ENCODE peak calls at places on chromosomes 16 and 17, in ten cellular contexts. R is AG09309, T is body of pancreas, A is tibial nerve, Y is choroid plexus epithelial cell, S is thyroid gland, E is mammary epithelial cell, V is heart left ventricle, Q is BE2C, P is neural progenitor cell. H is an unnamed sample.
A peak's percentile ranks its signal among the peaks of the same experiment; 100 is the strongest.

GRCh38 chr17:61405686-61406542 is 6.3 kb downstream of the TBX2 start:
- DNase-seq in Y (no peak), V (peak; percentile 25), E (no peak), Q (no peak), A (no peak), S (no peak), R (no peak), P (no peak), T (no peak), H (peak; percentile 35)

GRCh38 chr17:70924776-70925175 is 755.4 kb downstream of the KCNJ2 start:
- DNase-seq in R (no peak), E (no peak), A (no peak), Y (no peak), P (no peak), S (no peak), V (no peak), T (no peak), Q (no peak), H (no peak)

GRCh38 chr16:48076455-48077012 is 79.3 kb downstream of the ABCC12 start:
- DNase-seq in P (no peak), A (no peak), S (no peak), T (peak; percentile 7), V (no peak), R (no peak), Q (no peak), Y (no peak), E (no peak), H (no peak)

GRCh38 chr17:70298929-70299529 is 129.7 kb downstream of the KCNJ2 start:
- DNase-seq in V (no peak), S (no peak), Q (no peak), A (no peak), Y (no peak), T (no peak), P (no peak), E (no peak), R (no peak), H (no peak)

GRCh38 chr16:35210681-35211433 is 1751.4 kb downstream of the TP53TG3F start:
- DNase-seq in Y (no peak), P (no peak), S (no peak), V (no peak), R (no peak), A (no peak), Q (no peak), T (no peak), E (no peak), H (no peak)

GRCh38 chr17:1997587-1998425 is 27.3 kb downstream of the RTN4RL1 start:
- DNase-seq in P (peak; percentile 78), R (no peak), T (peak; percentile 97), E (no peak), Q (no peak), A (no peak), S (peak; percentile 57), Y (no peak), V (no peak), H (no peak)

GRCh38 chr16:1745181-1745899 is 26.0 kb downstream of the NME3 start:
- DNase-seq in A (no peak), T (no peak), S (no peak), P (no peak), Q (no peak), V (no peak), E (peak; percentile 75), R (peak; percentile 29), Y (peak; percentile 78), H (peak; percentile 61)

GRCh38 chr16:68387301-68387700 is 61.0 kb downstream of the SMPD3 start:
- DNase-seq in S (no peak), T (peak; percentile 23), Y (no peak), V (no peak), A (no peak), E (no peak), Q (no peak), P (peak; percentile 28), R (no peak), H (no peak)

DNA sequence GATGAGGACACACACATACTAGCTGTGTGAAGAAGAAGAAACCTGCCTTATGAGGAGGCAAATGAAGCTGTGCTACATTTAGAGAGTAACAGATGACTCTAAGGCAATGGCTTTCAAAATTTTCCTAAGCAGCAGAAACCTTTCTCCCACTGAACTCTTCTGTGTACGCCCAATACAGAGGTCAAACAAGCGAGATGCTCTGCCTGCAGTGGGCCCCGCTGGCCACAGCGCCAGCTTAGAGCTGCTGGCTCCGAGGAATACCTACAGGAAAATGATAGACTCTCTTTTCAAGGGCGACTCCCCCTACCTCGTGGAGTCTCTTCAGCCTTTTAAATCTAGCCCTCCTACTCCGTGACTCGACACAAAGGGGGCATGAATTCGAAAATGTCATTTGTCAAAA is 39.2 kb downstream of the GNA13 start:
- DNase-seq in R (no peak), Y (no peak), Q (no peak), P (peak; percentile 31), S (no peak), A (no peak), E (no peak), T (no peak), V (no peak), H (no peak)
- TF ChIP-seq CTCF in R (no peak), Y (no peak), Q (no peak), P (no peak), S (no peak), A (no peak), E (no peak), T (no peak), V (no peak), H (no peak)

GRCh38 chr17:63997341-63998048 is 656 bp upstream of the PRR29 start:
- DNase-seq in S (no peak), T (no peak), V (no peak), Y (no peak), E (no peak), P (peak; percentile 1), A (no peak), Q (no peak), R (no peak), H (no peak)
- H3K4me3 ChIP-seq in S (peak overlapping the region; percentile 56), T (no peak overlapping the region), V (peak overlapping the region; percentile 40), Y (peak overlapping the region; percentile 71), E (no peak overlapping the region), P (peak overlapping the region; percentile 90), A (peak overlapping the region; percentile 54), Q (peak overlapping the region; percentile 75), R (peak overlapping the region; percentile 74), H (peak overlapping the region; percentile 73)

DNA sequence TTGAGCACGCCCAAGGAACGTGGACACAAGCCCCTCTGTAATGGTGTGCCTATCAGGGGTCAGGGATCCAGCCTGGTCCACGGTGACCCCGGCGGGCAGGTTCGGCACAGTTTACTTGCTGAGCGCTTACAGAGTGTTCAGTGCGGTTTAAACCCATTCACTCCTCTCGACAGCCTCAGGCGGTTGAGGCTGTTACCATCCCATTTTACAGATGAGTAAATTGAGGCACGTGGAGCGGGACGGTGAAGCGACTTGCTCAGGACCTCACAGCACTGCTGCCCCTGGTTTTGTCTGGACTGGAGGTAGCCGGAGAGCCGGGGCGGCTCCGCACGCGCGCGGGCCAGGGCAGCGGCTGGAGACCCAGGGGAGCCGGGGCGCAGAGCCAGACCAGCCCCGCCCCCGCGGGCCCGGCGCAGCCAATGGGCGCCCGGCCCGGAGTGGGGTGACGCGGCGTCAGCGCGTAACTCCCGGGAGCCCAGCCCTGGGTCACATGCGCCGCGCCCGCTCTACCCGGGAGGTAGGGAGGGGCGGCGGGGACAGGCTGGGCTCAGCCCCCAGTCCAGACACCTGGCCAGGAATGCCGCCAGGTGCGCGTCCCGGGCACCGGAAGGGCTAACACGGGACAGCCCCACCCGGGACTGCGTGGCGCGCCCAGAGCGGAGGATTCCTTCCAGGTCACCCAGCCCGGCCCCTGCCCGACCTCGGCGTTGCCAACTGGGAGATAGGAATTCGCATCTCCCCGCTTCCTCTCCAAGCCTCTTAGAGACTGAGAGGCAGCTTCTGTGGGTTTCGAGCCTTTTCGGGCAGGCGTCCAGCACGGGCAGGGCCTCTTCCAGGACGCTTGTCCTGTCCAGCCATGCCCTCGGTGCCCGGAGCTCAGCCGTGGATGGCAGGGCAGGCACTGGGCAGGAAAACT is 3.3 kb upstream of the SREBF1 start:
- DNase-seq in Q (peak; percentile 77), E (peak; percentile 97), A (peak; percentile 69), S (peak; percentile 99), Y (peak; percentile 87), R (no peak), T (peak; percentile 97), V (peak; percentile 94), P (peak; percentile 94), H (peak; percentile 95)
- TF ChIP-seq CTCF in Q (no peak), E (no peak), A (no peak), S (no peak), Y (no peak), R (no peak), T (no peak), V (no peak), P (no peak), H (no peak)

DNA sequence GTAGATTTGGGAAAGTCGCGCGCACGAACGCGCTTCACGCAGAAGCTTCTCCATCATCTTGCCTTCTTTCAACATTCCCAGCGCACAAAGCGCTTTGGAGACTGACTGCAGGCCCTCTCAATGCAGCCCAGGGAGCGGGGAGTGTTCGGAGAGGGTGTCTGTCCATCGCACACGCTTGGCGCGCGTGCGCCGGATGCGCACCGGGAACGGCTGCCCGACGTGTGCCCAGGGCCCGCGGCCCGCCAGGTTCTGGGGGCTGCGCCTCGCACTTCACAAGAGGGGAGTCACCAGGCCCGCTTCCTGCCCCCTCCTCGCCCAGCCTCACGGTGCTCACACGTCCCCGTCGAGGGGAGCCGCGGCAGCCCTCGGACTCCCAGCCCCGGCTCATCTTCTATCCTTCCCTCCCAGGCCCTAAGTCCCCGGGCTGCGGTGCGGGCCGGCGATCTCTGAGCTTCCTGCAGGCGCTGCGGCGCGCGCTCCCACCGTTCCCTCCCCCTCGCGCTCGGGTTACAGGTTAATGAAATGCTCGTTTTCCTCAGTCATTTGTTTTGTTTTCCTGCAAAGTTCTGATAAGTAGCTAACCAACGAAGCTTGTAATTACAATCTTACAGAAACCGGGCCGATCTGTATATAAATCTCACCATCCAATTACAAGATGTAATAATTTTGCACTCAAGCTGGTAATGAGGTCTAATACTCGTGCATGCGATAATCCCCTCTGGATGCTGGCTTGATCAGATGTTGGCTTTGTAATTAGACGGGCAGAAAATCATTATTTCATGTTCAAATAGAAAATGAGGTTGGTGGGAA is 2.9 kb upstream of the IRX3 start:
- DNase-seq in R (no peak), E (no peak), A (no peak), S (no peak), Q (no peak), T (no peak), Y (no peak), V (no peak), P (peak; percentile 90), H (no peak)
- H3K4me3 ChIP-seq in R (no peak overlapping the region), E (no peak overlapping the region), A (no peak overlapping the region), S (no peak overlapping the region), Q (no peak overlapping the region), T (no peak overlapping the region), Y (no peak overlapping the region), V (no peak overlapping the region), P (peak overlapping the region; percentile 47), H (no peak overlapping the region)

DNA sequence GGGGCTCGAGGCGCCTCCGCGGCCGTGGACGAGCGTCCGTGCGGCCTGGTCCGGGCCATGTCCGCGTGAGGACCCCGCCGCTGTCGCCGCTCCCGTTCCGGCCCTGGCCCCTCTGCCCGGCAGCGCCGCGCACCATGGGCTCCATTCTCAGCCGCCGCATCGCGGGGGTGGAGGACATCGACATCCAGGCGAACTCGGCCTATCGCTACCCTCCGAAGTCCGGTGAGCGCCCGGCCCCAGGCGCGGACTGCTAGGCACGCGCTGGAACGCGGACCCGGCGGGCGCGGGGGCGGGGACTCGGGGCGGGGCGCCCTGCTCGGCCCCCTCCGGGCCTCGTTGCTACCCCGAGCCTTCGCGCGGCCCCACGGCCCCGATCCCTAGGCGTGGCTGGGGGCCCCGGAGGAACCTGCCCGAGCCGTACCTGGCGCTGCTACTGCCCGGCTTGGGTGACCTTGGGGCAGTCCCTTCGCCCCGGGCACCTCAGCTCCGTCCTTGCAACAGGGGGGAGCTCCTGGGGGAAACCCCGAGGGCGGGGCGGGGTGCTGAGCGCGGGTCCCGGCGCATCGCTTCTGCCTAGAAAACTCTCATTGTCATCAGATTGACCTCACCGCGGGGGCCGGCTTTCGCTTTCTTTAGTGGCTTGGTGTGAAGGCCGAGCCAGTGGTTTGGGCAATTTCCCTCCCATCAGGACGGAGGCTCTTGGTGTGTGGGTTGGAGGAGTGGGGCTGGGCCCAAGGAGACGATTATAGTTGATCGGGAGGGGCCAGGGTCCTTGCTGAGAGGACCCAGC is 396 bp downstream of the MGRN1 start:
- DNase-seq in A (peak; percentile 53), V (peak; percentile 74), S (peak; percentile 65), Q (peak; percentile 49), E (peak; percentile 63), T (peak; percentile 71), Y (peak; percentile 77), R (no peak), P (peak; percentile 94), H (peak; percentile 75)
- TF ChIP-seq CTCF in A (no peak), V (no peak), S (no peak), Q (no peak), E (no peak), T (no peak), Y (no peak), R (no peak), P (no peak), H (no peak)